ENCODE peak calls at places on chromosomes 11 and 22, in nine cellular contexts. G, X, N, R, P, W, K, V and D are unnamed samples.

GRCh38 chr11:57287884-57288283 is 36.9 kb downstream of the TNKS1BP1 start:
- DNase-seq in X (no peak), W (no peak), P (no peak), K (no peak), G (no peak), R (no peak), N (no peak), V (no peak), D (no peak)

GRCh38 chr11:128552783-128553661 is 34.3 kb downstream of the ETS1 start:
- DNase-seq in G (peak; percentile 25), P (no peak), X (no peak), N (peak; percentile 85), W (no peak), K (no peak), V (no peak), R (no peak), D (no peak)

GRCh38 chr11:61754534-61755482 is 2.4 kb downstream of the MYRF start:
- DNase-seq in K (no peak), R (no peak), X (no peak), V (no peak), N (no peak), P (no peak), G (no peak), W (no peak), D (peak; percentile 67)

GRCh38 chr11:62925745-62926668 is 4.8 kb upstream of the CHRM1 start:
- DNase-seq in W (no peak), X (no peak), P (no peak), G (no peak), R (no peak), K (no peak), V (no peak), N (peak; percentile 61), D (no peak)

GRCh38 chr11:133947298-133947905 is 9.4 kb downstream of the IGSF9B start:
- DNase-seq in N (peak; percentile 77), G (no peak), X (no peak), R (peak; percentile 62), W (peak; percentile 54), V (peak; percentile 56), K (peak; percentile 51), P (no peak), D (no peak)

GRCh38 chr22:30221121-30221992 is 25.2 kb downstream of the LIF start:
- DNase-seq in X (no peak), N (peak; percentile 90), P (no peak), K (peak; percentile 63), G (no peak), V (no peak), W (no peak), R (peak; percentile 98), D (no peak)

GRCh38 chr11:34168642-34169051 is 63.2 kb downstream of the NAT10 start:
- DNase-seq in P (no peak), G (no peak), V (peak; percentile 40), X (no peak), K (no peak), N (no peak), W (no peak), R (no peak), D (no peak)

GRCh38 chr11:31977343-31977742 is 113.5 kb upstream of the RCN1 start:
- DNase-seq in X (no peak), N (no peak), P (no peak), G (no peak), V (no peak), R (no peak), K (no peak), W (no peak), D (no peak)

GRCh38 chr11:86940122-86940777 is 14.9 kb downstream of the FZD4 start:
- DNase-seq in R (no peak), G (peak; percentile 33), W (peak; percentile 86), K (no peak), V (peak; percentile 76), P (no peak), N (no peak), X (no peak), D (no peak)

GRCh38 chr11:45090607-45091006 is 55.8 kb upstream of the PRDM11 start:
- DNase-seq in W (no peak), P (no peak), X (no peak), V (no peak), N (no peak), G (no peak), R (no peak), K (no peak), D (no peak)

GRCh38 chr22:44783091-44783490 is 30.7 kb downstream of the ARHGAP8 start:
- DNase-seq in N (peak; percentile 73), K (no peak), R (no peak), P (no peak), G (no peak), X (no peak), V (no peak), W (no peak), D (no peak)

GRCh38 chr11:107856981-107857517 is 1.5 kb downstream of the SLC35F2 start:
- DNase-seq in X (no peak), G (no peak), W (no peak), R (no peak), K (no peak), V (peak; percentile 96), P (no peak), N (no peak), D (no peak)

GRCh38 chr22:32926600-32926999 is 125.1 kb downstream of the TIMP3 start:
- DNase-seq in V (peak; percentile 6), X (no peak), W (no peak), R (peak; percentile 10), K (no peak), N (no peak), G (no peak), P (no peak), D (no peak)

GRCh38 chr11:94790771-94791180 is 22.6 kb downstream of the AMOTL1 start:
- DNase-seq in N (no peak), W (no peak), G (no peak), K (no peak), R (no peak), V (peak; percentile 89), P (no peak), X (no peak), D (no peak)

GRCh38 chr11:92180664-92181251 is 43.9 kb upstream of the FAT3 start:
- DNase-seq in G (no peak), P (no peak), W (no peak), V (peak; percentile 48), K (no peak), R (no peak), N (no peak), X (no peak), D (no peak)

GRCh38 chr11:12324585-12324984 is 52.8 kb upstream of the PARVA start:
- DNase-seq in X (no peak), K (no peak), V (no peak), P (no peak), G (no peak), W (no peak), N (no peak), R (no peak), D (no peak)
- H3K9me3 ChIP-seq in X (no peaks in the 10 kb centered on the region), K (no peaks in the 10 kb centered on the region), V (no peaks in the 10 kb centered on the region), P (no peaks in the 10 kb centered on the region), G (no peaks in the 10 kb centered on the region), W (no peaks in the 10 kb centered on the region), N (no peaks in the 10 kb centered on the region), R (no peaks in the 10 kb centered on the region), D (no peaks in the 10 kb centered on the region)

GRCh38 chr11:85664561-85665481 is at the start of gene CREBZF:
- DNase-seq in V (peak; percentile 98), R (peak; percentile 94), X (peak; percentile 69), G (peak; percentile 90), W (peak; percentile 93), N (peak; percentile 97), P (peak; percentile 93), K (peak; percentile 96), D (peak; percentile 94)
- TF ChIP-seq CTCF in V (no peak), R (no peak), X (no peak), G (no peak), W (no peak), N (peak; percentile 50), P (no peak), K (no peak), D (no peak)

GRCh38 chr11:2657697-2658284 is 42.0 kb downstream of the KCNQ1OT1 start:
- DNase-seq in W (no peak), V (no peak), X (no peak), K (no peak), G (no peak), R (no peak), P (no peak), N (no peak), D (no peak)

GRCh38 chr11:2662430-2663299 is 37.1 kb downstream of the KCNQ1OT1 start:
- DNase-seq in K (no peak), V (no peak), X (no peak), P (no peak), N (peak; percentile 32), G (no peak), W (no peak), R (no peak), D (no peak)

GRCh38 chr11:2662024-2662312 is 37.8 kb downstream of the KCNQ1OT1 start:
- DNase-seq in R (no peak), V (no peak), X (no peak), G (no peak), N (peak; percentile 29), P (no peak), W (no peak), K (no peak), D (no peak)

GRCh38 chr11:2661173-2662023 is 38.4 kb downstream of the KCNQ1OT1 start:
- DNase-seq in G (no peak), K (no peak), R (no peak), W (no peak), N (no peak), V (no peak), P (no peak), X (no peak), D (no peak)

GRCh38 chr11:2660357-2660939 is 39.3 kb downstream of the KCNQ1OT1 start:
- DNase-seq in P (no peak), R (no peak), V (no peak), N (no peak), W (no peak), G (no peak), X (no peak), K (no peak), D (no peak)
- H3K9me3 ChIP-seq in P (peaks cover 22% of the 10 kb centered on the region), R (peaks cover 8% of the 10 kb centered on the region), V (peaks cover 12% of the 10 kb centered on the region), N (no peaks in the 10 kb centered on the region), W (no peaks in the 10 kb centered on the region), G (no peaks in the 10 kb centered on the region), X (peaks cover 71% of the 10 kb centered on the region), K (peaks cover 6% of the 10 kb centered on the region), D (peaks cover 25% of the 10 kb centered on the region)

GRCh38 chr11:108872781-108873291 is 208.0 kb downstream of the DDX10 start:
- DNase-seq in R (no peak), N (no peak), V (peak; percentile 77), P (no peak), W (no peak), G (no peak), K (no peak), X (no peak), D (no peak)

GRCh38 chr11:108871867-108872266 is 207.0 kb downstream of the DDX10 start:
- DNase-seq in X (no peak), R (no peak), P (no peak), N (no peak), V (no peak), W (no peak), K (no peak), G (no peak), D (no peak)

GRCh38 chr11:108870373-108871020 is 205.6 kb downstream of the DDX10 start:
- DNase-seq in V (peak; percentile 48), G (no peak), P (no peak), R (no peak), X (no peak), K (no peak), W (no peak), N (no peak), D (no peak)

GRCh38 chr11:108873305-108873704 is 208.4 kb downstream of the DDX10 start:
- DNase-seq in X (no peak), K (no peak), V (peak; percentile 59), G (no peak), R (no peak), W (no peak), P (no peak), N (no peak), D (no peak)

GRCh38 chr11:108871152-108871551 is 206.3 kb downstream of the DDX10 start:
- DNase-seq in P (no peak), G (no peak), V (peak; percentile 71), N (no peak), X (peak; percentile 39), W (peak; percentile 12), K (no peak), R (peak; percentile 13), D (no peak)
- TF ChIP-seq CTCF in P (peak; percentile 58), G (no peak), V (peak; percentile 88), N (peak; percentile 48), X (peak; percentile 59), W (no peak), K (no peak), R (peak; percentile 50), D (peak; percentile 23)